ENCODE peak calls at places on chromosomes 5 and 9, in six cellular contexts. V is AG10803, T is AG09309, M is Calu3, W is HFFc6, R is choroid plexus epithelial cell. B is an unnamed sample.

GRCh38 chr5:171579849-171580505 is 160.5 kb downstream of the FGF18 start:
- DNase-seq in V (no peak), T (no peak), M (no peak), W (no peak), R (no peak), B (peak; percentile 44)

GRCh38 chr5:62719061-62719730 is 140.6 kb downstream of the LRRC70 start:
- DNase-seq in V (no peak), T (no peak), M (no peak), W (no peak), R (no peak), B (no peak)

GRCh38 chr9:128027166-128027539 is 40.0 kb downstream of the NAIF1 start:
- DNase-seq in V (peak; percentile 23), T (no peak), M (no peak), W (no peak), R (peak; percentile 80), B (peak; percentile 73)

GRCh38 chr9:75161116-75161857 is 73.0 kb downstream of the OSTF1 start:
- DNase-seq in V (peak; percentile 30), T (no peak), M (no peak), W (no peak), R (no peak), B (no peak)

GRCh38 chr5:168786142-168786541 is 207.0 kb upstream of the PANK3 start:
- DNase-seq in V (peak; percentile 43), T (no peak), M (peak; percentile 18), W (no peak), R (no peak), B (no peak)

GRCh38 chr9:135909371-135909770 is 2.0 kb upstream of the CAMSAP1 start:
- DNase-seq in V (no peak), T (no peak), M (no peak), W (no peak), R (no peak), B (no peak)

GRCh38 chr9:93288891-93289883 is 105.2 kb downstream of the WNK2 start:
- DNase-seq in V (no peak), T (no peak), M (peak; percentile 58), W (no peak), R (peak; percentile 66), B (peak; percentile 46)

GRCh38 chr5:177124486-177124991 is 9.0 kb upstream of the NSD1 start:
- DNase-seq in V (no peak), T (no peak), M (no peak), W (no peak), R (no peak), B (no peak)

GRCh38 chr5:137137013-137137632 is 362.0 kb downstream of the SPOCK1 start:
- DNase-seq in V (no peak), T (no peak), M (no peak), W (no peak), R (no peak), B (peak; percentile 62)

GRCh38 chr9:38036359-38037084 is 32.5 kb downstream of the SHB start:
- DNase-seq in V (peak; percentile 86), T (peak; percentile 66), M (no peak), W (peak; percentile 58), R (peak; percentile 72), B (peak; percentile 84)

GRCh38 chr5:88063813-88064212 is 204.8 kb downstream of the TMEM161B start:
- DNase-seq in V (no peak), T (no peak), M (no peak), W (no peak), R (no peak), B (no peak)

GRCh38 chr9:81138173-81138572 is 551.2 kb downstream of the TLE1 start:
- DNase-seq in V (no peak), T (no peak), M (no peak), W (no peak), R (no peak), B (no peak)

GRCh38 chr9:21696411-21696865 is 106.0 kb upstream of the MTAP start:
- DNase-seq in V (no peak), T (no peak), M (no peak), W (no peak), R (peak; percentile 56), B (peak; percentile 53)

GRCh38 chr5:132190161-132190817 is 37.4 kb downstream of the P4HA2 start:
- DNase-seq in V (peak; percentile 76), T (peak; percentile 52), M (peak; percentile 53), W (peak; percentile 82), R (peak; percentile 90), B (peak; percentile 78)

GRCh38 chr9:113886471-113886870 is 10.4 kb downstream of the ZNF618 start:
- DNase-seq in V (no peak), T (no peak), M (no peak), W (no peak), R (peak; percentile 50), B (peak; percentile 34)

GRCh38 chr5:79560774-79561524 is 47.0 kb upstream of the HOMER1 start:
- DNase-seq in V (peak; percentile 63), T (no peak), M (no peak), W (peak; percentile 80), R (peak; percentile 27), B (no peak)

GRCh38 chr9:35272989-35273388 is 111.2 kb downstream of the UNC13B start:
- DNase-seq in V (peak; percentile 49), T (no peak), M (no peak), W (peak; percentile 62), R (peak; percentile 48), B (peak; percentile 85)

GRCh38 chr5:154287136-154287535 is 96.6 kb downstream of the GALNT10 start:
- DNase-seq in V (peak; percentile 84), T (no peak), M (peak; percentile 71), W (peak; percentile 59), R (peak; percentile 84), B (peak; percentile 84)

GRCh38 chr5:458547-459353 is 15.8 kb downstream of the EXOC3 start:
- DNase-seq in V (peak; percentile 49), T (no peak), M (peak; percentile 68), W (peak; percentile 50), R (peak; percentile 51), B (peak; percentile 28)

GRCh38 chr5:124617787-124618186 is 128.7 kb downstream of the ZNF608 start:
- DNase-seq in V (no peak), T (no peak), M (no peak), W (no peak), R (no peak), B (no peak)

GRCh38 chr5:124621279-124621678 is 125.2 kb downstream of the ZNF608 start:
- DNase-seq in V (no peak), T (no peak), M (no peak), W (no peak), R (no peak), B (no peak)

GRCh38 chr5:124623265-124623664 is 123.2 kb downstream of the ZNF608 start:
- DNase-seq in V (no peak), T (no peak), M (no peak), W (no peak), R (no peak), B (no peak)

GRCh38 chr5:124619121-124619520 is 127.3 kb downstream of the ZNF608 start:
- DNase-seq in V (no peak), T (no peak), M (no peak), W (no peak), R (no peak), B (no peak)

DNA sequence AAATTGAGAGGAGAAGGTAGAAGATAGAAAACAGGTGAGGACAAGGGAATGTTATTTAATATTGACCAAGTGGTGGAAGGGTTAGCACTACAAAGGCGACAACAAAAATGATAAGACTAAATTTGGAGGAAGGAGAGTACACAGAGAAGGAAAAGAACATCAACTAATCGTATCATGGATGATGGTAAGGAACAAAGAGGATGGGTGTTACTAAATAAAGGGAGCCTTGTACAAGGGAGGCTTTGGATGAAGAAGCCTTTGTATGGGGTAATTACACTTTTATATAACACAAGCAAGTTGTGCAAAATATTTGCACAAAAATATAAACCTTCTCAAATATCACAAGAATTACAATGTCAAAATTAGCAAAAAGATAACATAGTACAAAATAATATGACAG is 125.7 kb downstream of the ZNF608 start:
- DNase-seq in V (no peak), T (no peak), M (no peak), W (no peak), R (no peak), B (no peak)
- TF ChIP-seq CTCF in V (no peak), T (no peak), M (no peak), W (no peak), R (no peak), B (no peak)

DNA sequence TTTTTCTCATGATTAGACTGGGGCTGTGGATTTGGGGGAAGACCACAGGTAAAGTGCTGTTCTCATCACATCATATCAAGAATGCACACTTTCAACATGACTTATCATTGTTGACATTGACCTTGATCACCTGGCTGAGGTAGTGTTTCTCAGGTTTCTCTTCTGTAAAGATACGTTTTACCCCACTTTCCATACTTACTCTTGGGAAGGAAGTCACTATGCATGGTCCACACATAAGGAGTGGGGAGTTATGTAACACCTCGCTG is 9.8 kb downstream of the NDFIP1 start:
- DNase-seq in V (no peak), T (no peak), M (no peak), W (no peak), R (no peak), B (no peak)
- TF ChIP-seq CTCF in V (no peak), T (no peak), M (no peak), W (no peak), R (no peak), B (no peak)

GRCh38 chr9:131872006-131872405 is 132.1 kb upstream of the RAPGEF1 start:
- DNase-seq in V (no peak), T (no peak), M (no peak), W (no peak), R (no peak), B (no peak)
- TF ChIP-seq CTCF in V (no peak), T (peak; percentile 32), M (no peak), W (peak; percentile 67), R (peak; percentile 45), B (peak; percentile 40)

DNA sequence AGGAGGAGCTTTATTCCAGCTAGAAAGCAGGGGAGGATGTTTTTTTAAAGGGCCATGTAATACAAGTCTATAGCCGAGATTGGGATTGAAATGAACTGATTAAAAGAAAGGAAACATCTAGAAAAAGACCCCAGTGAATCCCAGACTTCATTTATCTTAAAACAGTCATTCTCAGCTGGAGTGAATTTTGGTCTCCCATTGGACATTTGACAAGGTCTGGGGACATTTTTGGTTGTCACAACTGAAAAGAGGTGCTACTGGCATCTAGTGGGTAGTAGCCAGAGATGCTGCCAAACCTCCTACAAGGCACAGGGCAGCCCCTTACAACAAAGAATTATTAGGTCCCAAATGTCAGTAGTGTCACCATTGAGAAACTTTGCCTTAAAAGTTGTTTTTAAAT is 16.3 kb upstream of the SPINK4 start:
- DNase-seq in V (peak; percentile 39), T (no peak), M (no peak), W (no peak), R (peak; percentile 20), B (peak; percentile 45)
- TF ChIP-seq CTCF in V (peak; percentile 49), T (peak; percentile 47), M (no peak), W (peak; percentile 45), R (peak; percentile 30), B (peak; percentile 21)

GRCh38 chr9:69118656-69119055 is 55.4 kb upstream of the TJP2 start:
- DNase-seq in V (no peak), T (no peak), M (no peak), W (no peak), R (no peak), B (no peak)

GRCh38 chr9:69122086-69122390 is 52.0 kb upstream of the TJP2 start:
- DNase-seq in V (peak; percentile 49), T (no peak), M (peak; percentile 43), W (peak; percentile 52), R (peak; percentile 73), B (peak; percentile 65)

GRCh38 chr9:69120380-69121154 is 53.5 kb upstream of the TJP2 start:
- DNase-seq in V (no peak), T (no peak), M (peak; percentile 94), W (no peak), R (peak; percentile 23), B (no peak)

GRCh38 chr9:69122391-69123141 is 51.5 kb upstream of the TJP2 start:
- DNase-seq in V (peak; percentile 80), T (no peak), M (peak; percentile 44), W (peak; percentile 63), R (peak; percentile 93), B (peak; percentile 89)

GRCh38 chr9:69121155-69122085 is 52.7 kb upstream of the TJP2 start:
- DNase-seq in V (peak; percentile 17), T (no peak), M (peak; percentile 71), W (no peak), R (peak; percentile 28), B (peak; percentile 24)
- TF ChIP-seq CTCF in V (no peak), T (no peak), M (no peak), W (peak; percentile 22), R (peak; percentile 19), B (no peak)

B was measured in cardiac fibroblast.